ENCODE peak calls at places on chromosomes 13 and 19, in seven cellular contexts. F is heart left ventricle, A is Peyer's patch, J is stomach, K is IMR-90, E is HCT116, Q is tibial nerve. N is an unnamed sample. For H3K4me1, the result is how much of the 10 kb centered on the place peaks cover.

GRCh38 chr19:53991224-53992113 is at the start of gene CACNG6:
- DNase-seq in F (no peak), A (no peak), J (peak), K (no peak), E (no peak), Q (no peak), N (no peak)

GRCh38 chr19:6499052-6499790 is 2.9 kb downstream of the TUBB4A start:
- DNase-seq in F (no peak), A (no peak), J (no peak), K (no peak), E (no peak), Q (no peak), N (no peak)

GRCh38 chr13:114106526-114106925 is 25.9 kb downstream of the RASA3 start:
- DNase-seq in F (no peak), A (no peak), J (no peak), K (no peak), E (no peak), Q (peak), N (no peak)

GRCh38 chr13:104594801-104595200 is 1528.6 kb upstream of the SLC10A2 start:
- DNase-seq in F (no peak), A (no peak), J (no peak), K (no peak), E (no peak), Q (no peak), N (no peak)

GRCh38 chr13:29543230-29544215 is 52.0 kb downstream of the SLC7A1 start:
- DNase-seq in F (no peak), A (peak), J (no peak), K (peak), E (no peak), Q (no peak), N (no peak)

GRCh38 chr13:65926750-65927171 is 1303.4 kb downstream of the PCDH9 start:
- DNase-seq in F (peak), A (no peak), J (peak), K (no peak), E (peak), Q (no peak), N (peak)

GRCh38 chr19:40803857-40804782 is 5.1 kb downstream of the EGLN2 start:
- DNase-seq in F (peak), A (peak), J (peak), K (no peak), E (no peak), Q (no peak), N (peak)

GRCh38 chr19:57665261-57665806 is 3.4 kb upstream of the ZSCAN4 start:
- DNase-seq in F (no peak), A (no peak), J (no peak), K (no peak), E (no peak), Q (no peak), N (no peak)

GRCh38 chr13:36918246-36919060 is 1.6 kb downstream of the SMAD9 start:
- DNase-seq in F (no peak), A (no peak), J (no peak), K (peak), E (no peak), Q (no peak), N (no peak)

GRCh38 chr13:76884167-76884566 is 2.0 kb downstream of the KCTD12 start:
- DNase-seq in F (peak), A (no peak), J (peak), K (no peak), E (no peak), Q (peak), N (peak)

GRCh38 chr13:29922896-29923295 is 72.5 kb upstream of the UBL3 start:
- DNase-seq in F (no peak), A (no peak), J (no peak), K (peak), E (no peak), Q (no peak), N (no peak)

GRCh38 chr13:51435002-51435578 is 17.7 kb downstream of the INTS6 start:
- DNase-seq in F (no peak), A (no peak), J (no peak), K (peak), E (no peak), Q (no peak), N (no peak)

GRCh38 chr19:44747739-44748425 is 626 bp upstream of the BCL3 start:
- DNase-seq in F (peak), A (peak), J (peak), K (peak), E (no peak), Q (no peak), N (peak)

GRCh38 chr13:59126474-59126873 is 1037.3 kb downstream of the DIAPH3 start:
- DNase-seq in F (no peak), A (no peak), J (no peak), K (no peak), E (no peak), Q (no peak), N (no peak)

GRCh38 chr19:4304509-4305252 is at the start of gene FSD1:
- DNase-seq in F (no peak), A (no peak), J (no peak), K (peak), E (no peak), Q (no peak), N (no peak)

GRCh38 chr19:45166723-45167252 is 6.0 kb upstream of the NKPD1 start:
- DNase-seq in F (no peak), A (no peak), J (no peak), K (no peak), E (no peak), Q (no peak), N (no peak)

GRCh38 chr13:113489549-113490495 is 689 bp downstream of the DCUN1D2 start:
- DNase-seq in F (peak), A (no peak), J (peak), K (peak), E (no peak), Q (no peak), N (no peak)

GRCh38 chr19:33535176-33535575 is 13.6 kb upstream of the PEPD start:
- DNase-seq in F (no peak), A (no peak), J (no peak), K (peak), E (no peak), Q (no peak), N (no peak)

GRCh38 chr13:113149711-113150544 is 8.5 kb upstream of the PROZ start:
- DNase-seq in F (no peak), A (no peak), J (no peak), K (no peak), E (no peak), Q (no peak), N (no peak)

GRCh38 chr19:2722541-2723344 is 1.6 kb upstream of the DIRAS1 start:
- DNase-seq in F (peak), A (no peak), J (peak), K (peak), E (no peak), Q (no peak), N (peak)

GRCh38 chr19:16457195-16457953 is 14.4 kb downstream of the EPS15L1 start:
- DNase-seq in F (peak), A (no peak), J (peak), K (peak), E (no peak), Q (no peak), N (no peak)

GRCh38 chr13:97468331-97468730 is 34.4 kb downstream of the RAP2A start:
- DNase-seq in F (no peak), A (no peak), J (no peak), K (peak), E (no peak), Q (no peak), N (no peak)

GRCh38 chr19:42601811-42602443 is 7.2 kb upstream of the CEACAM8 start:
- DNase-seq in F (no peak), A (no peak), J (no peak), K (peak), E (no peak), Q (no peak), N (no peak)

GRCh38 chr13:43529796-43530195 is 257.0 kb downstream of the ENOX1 start:
- DNase-seq in F (no peak), A (no peak), J (no peak), K (no peak), E (no peak), Q (no peak), N (no peak)

GRCh38 chr19:19871932-19872331 is 6.2 kb downstream of the ZNF253 start:
- DNase-seq in F (no peak), A (no peak), J (no peak), K (no peak), E (no peak), Q (no peak), N (no peak)

GRCh38 chr13:28138756-28139470 is 568 bp downstream of the PAN3 start:
- DNase-seq in F (peak), A (peak), J (peak), K (peak), E (peak), Q (peak), N (peak)

GRCh38 chr13:29993196-29993595 is 142.8 kb upstream of the UBL3 start:
- DNase-seq in F (no peak), A (no peak), J (no peak), K (no peak), E (no peak), Q (no peak), N (no peak)

GRCh38 chr19:2166741-2167738 is 3.3 kb downstream of the DOT1L start:
- DNase-seq in F (peak), A (peak), J (peak), K (peak), E (no peak), Q (peak), N (peak)

GRCh38 chr19:49712397-49712859 is 21.5 kb downstream of the CPT1C start:
- DNase-seq in F (no peak), A (no peak), J (no peak), K (peak), E (peak), Q (no peak), N (no peak)

GRCh38 chr13:41588899-41589298 is 131.5 kb downstream of the RGCC start:
- DNase-seq in F (no peak), A (no peak), J (no peak), K (peak), E (peak), Q (no peak), N (no peak)

GRCh38 chr13:29594310-29594709 is 1.2 kb downstream of the SLC7A1 start:
- DNase-seq in F (no peak), A (peak), J (peak), K (peak), E (no peak), Q (no peak), N (peak)

GRCh38 chr13:48595330-48596127 is 58.2 kb upstream of the CYSLTR2 start:
- DNase-seq in F (peak), A (no peak), J (peak), K (peak), E (peak), Q (no peak), N (peak)

GRCh38 chr19:47190167-47190727 is 40.8 kb downstream of the BBC3 start:
- DNase-seq in F (peak), A (peak), J (peak), K (peak), E (peak), Q (no peak), N (peak)

GRCh38 chr19:52200044-52200443 is 10.2 kb downstream of the PPP2R1A start:
- DNase-seq in F (peak), A (no peak), J (no peak), K (peak), E (no peak), Q (no peak), N (no peak)

GRCh38 chr13:35228536-35228935 is 248.0 kb downstream of the MAB21L1 start:
- DNase-seq in F (no peak), A (no peak), J (no peak), K (no peak), E (no peak), Q (no peak), N (no peak)

GRCh38 chr13:40547545-40548322 is 118.7 kb downstream of the FOXO1 start:
- DNase-seq in F (no peak), A (no peak), J (no peak), K (no peak), E (no peak), Q (no peak), N (no peak)

GRCh38 chr13:46179576-46180368 is 2.2 kb downstream of the LCP1 start:
- DNase-seq in F (peak), A (peak), J (peak), K (no peak), E (no peak), Q (no peak), N (peak)

GRCh38 chr13:114313061-114313860 is 1.0 kb upstream of the CHAMP1 start:
- DNase-seq in F (no peak), A (no peak), J (no peak), K (peak), E (no peak), Q (no peak), N (no peak)

GRCh38 chr13:33832872-33833271 is 14.9 kb downstream of the RFC3 start:
- DNase-seq in F (peak), A (no peak), J (no peak), K (no peak), E (no peak), Q (no peak), N (no peak)
- H3K4me1 ChIP-seq in F (under half), A (under half), J (under half), K (under half), E (under half), Q (under half), N (under half)

DNA sequence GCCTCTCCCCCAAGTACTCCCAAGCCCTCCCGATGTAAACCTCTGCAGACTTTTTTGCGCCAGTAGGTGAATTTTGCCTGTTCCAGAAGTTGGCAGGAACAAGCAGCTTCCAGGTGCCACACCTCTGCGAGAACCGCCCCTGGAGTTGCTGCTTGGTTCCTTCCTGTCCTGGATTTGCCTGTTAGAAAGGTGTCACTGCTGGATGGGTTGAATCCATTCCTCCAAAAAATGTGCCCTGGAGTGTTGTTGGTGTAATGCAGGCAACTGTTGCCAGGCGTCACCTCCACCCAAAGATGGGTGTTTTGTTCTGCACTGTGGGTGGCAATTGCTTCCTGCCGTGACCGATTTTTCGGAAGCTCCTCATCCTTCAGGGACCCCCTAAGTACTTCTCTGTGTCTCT is 5.7 kb downstream of the PGPEP1 start:
- DNase-seq in F (no peak), A (no peak), J (peak), K (no peak), E (no peak), Q (no peak), N (no peak)
- TF ChIP-seq CTCF in F (no peak), A (no peak), J (no peak), K (no peak), E (no peak), Q (no peak), N (no peak)

DNA sequence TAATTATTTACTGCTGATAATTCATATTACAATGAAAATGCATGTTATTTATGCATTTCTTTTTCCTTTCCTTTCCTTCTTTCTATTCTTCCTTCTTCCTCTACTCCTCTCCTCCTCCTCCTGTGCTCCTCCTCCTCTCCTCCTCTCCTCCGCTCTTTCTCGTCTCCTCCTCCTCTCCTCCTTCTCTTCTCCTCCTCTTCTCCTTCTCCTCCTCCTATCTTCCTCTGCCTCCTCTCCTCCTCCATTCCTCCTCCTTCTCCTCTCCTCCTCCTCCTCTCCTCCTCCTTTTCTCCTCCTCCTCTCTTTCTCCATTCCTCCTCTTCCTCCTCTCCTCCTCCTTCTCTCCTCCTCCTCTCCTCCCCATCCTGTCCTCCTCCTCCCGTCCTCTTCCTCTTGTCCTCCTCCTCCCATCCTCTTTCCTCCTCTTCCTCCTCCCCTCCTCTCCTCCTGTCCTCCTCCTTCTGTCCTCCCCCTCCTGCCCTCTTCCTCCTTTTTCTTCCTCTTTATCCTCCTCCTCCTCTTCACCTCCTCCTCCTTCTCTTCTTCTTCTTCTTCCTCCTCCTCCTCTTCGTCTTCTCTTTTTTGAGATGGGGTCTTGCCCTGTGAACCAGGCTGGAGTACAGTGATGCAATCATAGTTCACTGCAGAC is 14.7 kb downstream of the ADGRE2 start:
- DNase-seq in F (no peak), A (no peak), J (no peak), K (no peak), E (no peak), Q (no peak), N (no peak)
- TF ChIP-seq POLR2A in F (no peak), A (no peak), J (no peak), K (no peak), E (no peak), Q (no peak), N (no peak)

GRCh38 chr19:39126593-39127187 is 1.1 kb downstream of the PAK4 start:
- DNase-seq in F (no peak), A (peak), J (peak), K (no peak), E (no peak), Q (no peak), N (peak)

GRCh38 chr19:39125199-39125553 is 410 bp upstream of the PAK4 start:
- DNase-seq in F (no peak), A (no peak), J (no peak), K (no peak), E (no peak), Q (no peak), N (no peak)

GRCh38 chr19:39127812-39128510 is 2.4 kb downstream of the PAK4 start:
- DNase-seq in F (no peak), A (peak), J (peak), K (no peak), E (no peak), Q (no peak), N (no peak)

GRCh38 chr19:39125554-39126311 is at the start of gene PAK4:
- DNase-seq in F (peak), A (peak), J (peak), K (peak), E (peak), Q (peak), N (peak)

DNA sequence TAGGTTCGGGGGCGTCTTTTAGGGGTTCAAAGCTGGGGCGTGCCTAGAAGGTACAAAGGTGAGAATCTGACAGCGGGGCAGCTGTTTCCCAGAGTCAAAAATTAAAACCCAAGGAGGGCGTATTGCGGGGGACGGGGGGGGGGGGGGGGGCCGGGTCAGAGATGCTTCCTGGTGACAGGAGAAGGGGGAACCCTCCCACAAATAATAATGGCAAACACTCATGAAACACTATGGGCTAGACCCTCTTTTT is 651 bp downstream of the PAK4 start:
- DNase-seq in F (no peak), A (no peak), J (no peak), K (no peak), E (no peak), Q (no peak), N (no peak)
- H3K4me1 ChIP-seq in F (under half), A (under half), J (half or more), K (under half), E (under half), Q (under half), N (half or more)

GRCh38 chr13:80363890-80364503 is 23.1 kb upstream of the SPRY2 start:
- DNase-seq in F (no peak), A (no peak), J (no peak), K (peak), E (no peak), Q (no peak), N (no peak)
- TF ChIP-seq CTCF in F (peak), A (no peak), J (peak), K (peak), E (peak), Q (peak), N (peak)

DNA sequence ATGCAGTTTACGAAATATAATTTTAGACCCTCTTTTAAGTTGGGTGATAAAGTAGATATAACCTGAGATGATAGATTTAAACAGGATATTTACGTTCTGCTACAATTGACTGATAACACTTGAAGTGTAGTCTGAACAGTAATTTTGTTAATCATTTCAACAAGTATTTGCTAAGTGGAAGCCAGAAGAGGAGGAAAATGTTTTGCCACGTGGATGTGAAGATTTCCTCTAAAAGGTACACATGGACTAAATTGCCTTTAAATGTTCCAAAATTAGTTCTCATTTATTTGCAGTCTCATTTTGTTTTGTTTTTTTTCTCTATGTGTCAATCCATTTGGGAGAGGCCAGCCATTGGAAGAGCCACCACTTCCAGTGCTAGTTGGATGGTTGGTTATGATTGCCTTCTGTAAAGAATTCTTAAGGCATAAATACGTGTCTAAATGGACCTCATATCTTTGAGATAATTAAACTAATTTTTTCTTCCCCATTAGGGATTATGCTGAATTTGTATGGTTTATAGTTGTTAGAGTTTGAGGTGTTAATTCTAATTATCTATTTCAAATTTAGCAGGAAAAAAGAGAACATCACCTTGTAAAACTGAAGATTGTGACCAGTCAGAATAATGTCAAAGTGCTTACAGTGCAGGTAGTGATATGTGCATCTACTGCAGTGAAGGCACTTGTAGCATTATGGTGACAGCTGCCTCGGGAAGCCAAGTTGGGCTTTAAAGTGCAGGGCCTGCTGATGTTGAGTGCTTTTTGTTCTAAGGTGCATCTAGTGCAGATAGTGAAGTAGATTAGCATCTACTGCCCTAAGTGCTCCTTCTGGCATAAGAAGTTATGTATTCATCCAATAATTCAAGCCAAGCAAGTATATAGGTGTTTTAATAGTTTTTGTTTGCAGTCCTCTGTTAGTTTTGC is 2.8 kb downstream of the MIR17HG start:
- DNase-seq in F (no peak), A (no peak), J (no peak), K (no peak), E (no peak), Q (no peak), N (no peak)
- TF ChIP-seq POLR2A in F (no peak), A (no peak), J (no peak), K (no peak), E (no peak), Q (no peak), N (no peak)